ENCODE peak calls at places on chromosomes 1 and 21, in seven cellular contexts. Z is BE2C, B is testis, U is A549, F is AG04449, L is cardiac muscle cell, N is left ventricle myocardium inferior. W is an unnamed sample.

GRCh38 chr1:7669559-7670208 is 101.4 kb upstream of the VAMP3 start:
- DNase-seq in N (no peak), Z (peak), U (peak), L (peak), F (no peak), B (peak), W (no peak)

GRCh38 chr1:903305-903704 is 20.4 kb upstream of the SAMD11 start:
- DNase-seq in F (no peak), L (no peak), Z (no peak), U (no peak), B (peak), N (no peak), W (no peak)

GRCh38 chr21:45877160-45877438 is 104.5 kb upstream of the COL6A1 start:
- DNase-seq in B (no peak), N (no peak), L (no peak), Z (no peak), U (no peak), F (no peak), W (no peak)

GRCh38 chr1:206856674-206857464 is 8.6 kb upstream of the IL20 start:
- DNase-seq in F (no peak), N (no peak), U (peak), Z (no peak), B (no peak), L (no peak), W (no peak)

GRCh38 chr21:28436286-28436932 is 556.3 kb downstream of the LTN1 start:
- DNase-seq in N (no peak), Z (peak), F (no peak), L (peak), B (no peak), U (no peak), W (no peak)

GRCh38 chr1:180482425-180483275 is 19.7 kb downstream of the ACBD6 start:
- DNase-seq in F (no peak), B (no peak), N (no peak), U (peak), L (peak), Z (no peak), W (peak)

GRCh38 chr1:53406551-53407235 is 52.5 kb upstream of the DMRTB1 start:
- DNase-seq in L (no peak), U (no peak), N (no peak), B (no peak), Z (no peak), F (no peak), W (no peak)

GRCh38 chr1:90826834-90827233 is 109.7 kb upstream of the BARHL2 start:
- DNase-seq in F (no peak), L (no peak), N (no peak), U (no peak), B (no peak), Z (no peak), W (no peak)

GRCh38 chr1:206921772-206922265 is at the start of gene FCMR:
- DNase-seq in B (peak), L (peak), Z (no peak), F (no peak), U (no peak), N (no peak), W (no peak)

GRCh38 chr1:160137216-160137862 is 14.1 kb upstream of the ATP1A4 start:
- DNase-seq in L (no peak), F (no peak), B (no peak), U (no peak), Z (no peak), N (no peak), W (no peak)

GRCh38 chr21:35467536-35467935 is 418.4 kb upstream of the RUNX1 start:
- DNase-seq in F (peak), L (peak), B (no peak), Z (no peak), U (no peak), N (no peak), W (no peak)

GRCh38 chr1:21175670-21176581 is 771 bp downstream of the EIF4G3 start:
- DNase-seq in U (no peak), F (no peak), B (peak), Z (peak), N (peak), L (peak), W (no peak)

GRCh38 chr1:245463392-245464165 is 308.8 kb downstream of the KIF26B start:
- DNase-seq in F (no peak), L (no peak), U (no peak), N (no peak), Z (no peak), B (no peak), W (no peak)

GRCh38 chr21:42187976-42188653 is 30.8 kb upstream of the ABCG1 start:
- DNase-seq in U (no peak), B (peak), N (no peak), L (peak), Z (no peak), F (no peak), W (no peak)

GRCh38 chr1:209607795-209608178 is 24.3 kb downstream of the CAMK1G start:
- DNase-seq in N (no peak), Z (no peak), U (no peak), F (no peak), L (no peak), B (no peak), W (no peak)

GRCh38 chr1:113980120-113980519 is 846 bp downstream of the OLFML3 start:
- DNase-seq in B (peak), F (no peak), U (no peak), N (peak), L (peak), Z (peak), W (no peak)

GRCh38 chr1:66685670-66686069 is 66.6 kb upstream of the DYNLT5 start:
- DNase-seq in Z (no peak), F (peak), B (no peak), U (no peak), N (no peak), L (no peak), W (no peak)

GRCh38 chr1:216926681-216927080 is 203.5 kb upstream of the ESRRG start:
- DNase-seq in L (no peak), B (no peak), N (no peak), U (no peak), F (no peak), Z (no peak), W (no peak)

GRCh38 chr1:8889925-8890785 is 11.7 kb upstream of the ENO1 start:
- DNase-seq in B (peak), U (peak), Z (peak), L (peak), F (peak), N (peak), W (peak)

GRCh38 chr1:12191242-12192032 is 24.6 kb downstream of the TNFRSF1B start:
- DNase-seq in L (no peak), B (no peak), F (no peak), N (no peak), U (no peak), Z (no peak), W (no peak)

GRCh38 chr1:59116920-59117542 is 179.9 kb upstream of the FGGY start:
- DNase-seq in Z (no peak), B (no peak), N (no peak), U (no peak), F (no peak), L (peak), W (no peak)

GRCh38 chr1:187091666-187092065 is 262.9 kb downstream of the PLA2G4A start:
- DNase-seq in Z (no peak), L (no peak), U (peak), N (no peak), B (no peak), F (no peak), W (no peak)

GRCh38 chr1:211742272-211742671 is 66.9 kb upstream of the NEK2 start:
- DNase-seq in B (no peak), F (no peak), L (no peak), Z (no peak), U (no peak), N (no peak), W (no peak)

GRCh38 chr1:200556005-200556404 is 64.5 kb downstream of the KIF14 start:
- DNase-seq in F (no peak), N (no peak), Z (no peak), B (no peak), U (peak), L (no peak), W (no peak)
- TF ChIP-seq CTCF in F (no peak), N (no peak), Z (peak), B (no peak), U (peak), L (peak), W (peak)

DNA sequence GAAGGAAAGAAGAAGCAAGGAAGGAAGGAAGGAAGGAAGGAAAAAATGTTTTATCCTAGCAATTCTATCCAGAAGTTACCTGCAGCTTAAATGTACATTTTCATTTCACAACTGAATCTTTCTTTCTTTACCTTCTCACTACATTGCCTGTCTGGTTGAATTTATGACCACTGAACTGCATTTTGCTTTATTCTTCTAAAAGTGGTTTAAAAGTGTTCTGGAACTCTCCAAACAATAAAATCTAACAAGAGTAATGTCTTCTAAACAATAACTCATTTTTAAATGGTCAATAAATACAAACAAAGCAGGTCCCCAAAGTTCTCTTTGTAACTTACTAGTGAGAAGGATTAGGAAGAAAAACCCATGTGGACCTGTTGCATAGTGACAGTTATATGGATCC is 587.5 kb upstream of the NEGR1 start:
- DNase-seq in L (no peak), N (no peak), Z (no peak), F (no peak), B (no peak), U (no peak), W (no peak)
- H3K4me3 ChIP-seq in L (no peak), N (no peak), Z (no peak), F (no peak), B (no peak), U (no peak), W (no peak)

GRCh38 chr1:39258146-39258924 is 53.8 kb downstream of the MACF1 start:
- DNase-seq in B (peak), N (peak), Z (peak), F (no peak), U (peak), L (peak), W (peak)

GRCh38 chr1:39261712-39262221 is 57.3 kb downstream of the MACF1 start:
- DNase-seq in N (no peak), L (peak), F (peak), Z (no peak), U (no peak), B (no peak), W (no peak)

GRCh38 chr1:39262802-39263201 is 58.3 kb downstream of the MACF1 start:
- DNase-seq in F (no peak), Z (no peak), N (no peak), L (peak), B (no peak), U (no peak), W (no peak)

GRCh38 chr1:39255212-39255611 is 50.7 kb downstream of the MACF1 start:
- DNase-seq in B (no peak), F (no peak), L (peak), N (no peak), U (no peak), Z (no peak), W (no peak)

DNA sequence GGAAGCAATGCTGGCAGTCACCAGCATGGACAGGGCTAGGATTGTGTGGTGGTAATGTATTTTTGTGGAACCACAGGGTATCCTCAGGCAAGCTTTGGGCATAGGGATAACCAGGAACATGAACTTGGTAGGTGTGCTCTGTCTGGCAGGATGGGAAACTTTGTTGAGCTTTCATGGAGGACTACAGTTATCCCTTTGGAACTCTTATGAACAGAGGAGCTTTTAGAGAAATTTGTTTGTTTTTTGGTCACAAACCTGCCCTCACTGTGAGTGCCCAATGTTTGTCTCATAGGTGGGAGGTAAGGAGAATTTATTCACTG is 54.4 kb downstream of the MACF1 start:
- DNase-seq in Z (no peak), B (no peak), L (no peak), U (no peak), F (no peak), N (no peak), W (no peak)
- TF ChIP-seq CTCF in Z (no peak), B (no peak), L (no peak), U (peak), F (no peak), N (peak), W (no peak)

GRCh38 chr1:62420214-62420613 is 16.6 kb upstream of the USP1 start:
- DNase-seq in U (no peak), Z (no peak), L (no peak), B (no peak), F (no peak), N (no peak), W (no peak)

GRCh38 chr1:62415687-62416086 is 21.2 kb upstream of the USP1 start:
- DNase-seq in F (no peak), N (no peak), U (no peak), L (no peak), B (no peak), Z (no peak), W (no peak)

DNA sequence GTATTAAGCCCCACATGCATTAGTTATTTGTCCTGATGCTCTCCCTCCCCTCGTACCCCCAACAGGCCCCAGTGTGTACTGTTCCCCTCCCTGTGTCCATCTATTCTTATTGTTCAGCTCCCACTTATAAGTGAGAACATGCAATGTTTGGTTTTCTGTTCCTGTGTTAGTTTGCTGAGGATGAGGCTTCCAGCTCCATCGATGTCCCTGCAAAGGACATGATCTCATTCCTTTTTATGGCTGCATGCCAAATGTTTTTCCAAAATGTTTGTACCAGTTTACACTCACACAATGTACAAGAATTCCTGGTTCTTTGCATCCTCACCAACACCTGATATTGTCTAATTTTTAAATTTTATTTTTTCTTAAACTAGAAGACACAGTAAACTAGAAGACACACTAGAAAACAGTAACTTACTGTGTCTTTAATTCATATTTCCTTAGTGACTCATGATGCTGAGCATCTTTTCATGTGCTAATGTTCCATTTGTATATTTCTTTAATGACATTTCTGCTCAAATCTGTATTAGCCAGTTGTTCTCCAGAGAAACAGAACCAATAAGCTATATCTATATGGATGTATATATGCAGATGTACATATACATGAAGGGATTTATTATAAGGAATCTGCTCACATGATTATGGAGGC is 19.4 kb upstream of the USP1 start:
- DNase-seq in Z (no peak), U (no peak), F (no peak), B (no peak), L (no peak), N (no peak), W (no peak)
- H3K4me3 ChIP-seq in Z (no peak), U (no peak), F (no peak), B (no peak), L (no peak), N (no peak), W (no peak)

DNA sequence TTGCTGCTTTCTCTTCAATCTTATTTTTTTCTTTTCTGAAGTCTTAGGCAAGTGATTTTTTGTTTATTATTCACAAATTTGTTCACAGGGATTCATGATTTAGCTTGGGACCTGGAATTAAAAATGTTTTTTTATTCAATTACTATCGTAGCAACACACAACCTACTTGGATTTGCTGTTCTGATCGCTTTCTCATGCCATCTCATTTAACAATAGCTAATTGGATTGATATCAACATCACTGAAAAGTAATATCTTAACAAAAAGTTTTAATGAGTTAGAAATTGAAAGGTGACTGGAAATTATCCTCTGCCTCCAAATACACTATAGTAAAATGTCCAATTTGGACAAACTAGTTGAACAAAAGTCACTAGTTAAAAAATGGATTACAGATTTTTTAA is 32.4 kb downstream of the MAP3K21 start:
- DNase-seq in L (no peak), B (no peak), N (no peak), F (no peak), Z (no peak), U (no peak), W (no peak)
- TF ChIP-seq CTCF in L (no peak), B (no peak), N (no peak), F (no peak), Z (no peak), U (no peak), W (no peak)

W was measured in retinal pigment epithelial cell.